ENCODE peak calls at places on chromosomes 12 and 14, in six cellular contexts. One of them, this sample, is unnamed.

GRCh38 chr12:68109001-68109400 is 50.5 kb downstream of the IFNG start:
- DNase-seq in natural killer cell: no peak
- DNase-seq in fibroblast of the aortic adventitia: no peak
- DNase-seq in colonic mucosa: no peak
- DNase-seq in Panc1: no peak
- DNase-seq in fibroblast of mammary gland: no peak
- DNase-seq in this sample: no peak

GRCh38 chr12:2641209-2641608 is 153.6 kb upstream of the FKBP4 start:
- DNase-seq in natural killer cell: no peak
- DNase-seq in fibroblast of the aortic adventitia: peak
- DNase-seq in colonic mucosa: no peak
- DNase-seq in Panc1: no peak
- DNase-seq in fibroblast of mammary gland: peak
- DNase-seq in this sample: no peak

GRCh38 chr12:13976028-13976584 is 5.3 kb downstream of the GRIN2B start:
- DNase-seq in natural killer cell: no peak
- DNase-seq in fibroblast of the aortic adventitia: no peak
- DNase-seq in colonic mucosa: no peak
- DNase-seq in Panc1: no peak
- DNase-seq in fibroblast of mammary gland: no peak
- DNase-seq in this sample: no peak

GRCh38 chr12:41055875-41056577 is 132.1 kb upstream of the PDZRN4 start:
- DNase-seq in natural killer cell: no peak
- DNase-seq in fibroblast of the aortic adventitia: no peak
- DNase-seq in colonic mucosa: no peak
- DNase-seq in Panc1: no peak
- DNase-seq in fibroblast of mammary gland: peak
- DNase-seq in this sample: no peak

GRCh38 chr14:32202468-32202865 is 602 bp downstream of the RNU6-8 start:
- DNase-seq in natural killer cell: no peak
- DNase-seq in fibroblast of the aortic adventitia: no peak
- DNase-seq in colonic mucosa: no peak
- DNase-seq in Panc1: peak
- DNase-seq in fibroblast of mammary gland: peak
- DNase-seq in this sample: no peak

GRCh38 chr12:115455268-115455681 is 771.3 kb upstream of the TBX3 start:
- DNase-seq in natural killer cell: no peak
- DNase-seq in fibroblast of the aortic adventitia: no peak
- DNase-seq in colonic mucosa: no peak
- DNase-seq in Panc1: no peak
- DNase-seq in fibroblast of mammary gland: no peak
- DNase-seq in this sample: no peak

GRCh38 chr12:77830952-77831351 is 258 bp downstream of the NAV3 start:
- DNase-seq in natural killer cell: no peak
- DNase-seq in fibroblast of the aortic adventitia: no peak
- DNase-seq in colonic mucosa: no peak
- DNase-seq in Panc1: no peak
- DNase-seq in fibroblast of mammary gland: no peak
- DNase-seq in this sample: no peak

GRCh38 chr14:99209409-99209808 is 62.6 kb downstream of the BCL11B start:
- DNase-seq in natural killer cell: no peak
- DNase-seq in fibroblast of the aortic adventitia: no peak
- DNase-seq in colonic mucosa: no peak
- DNase-seq in Panc1: no peak
- DNase-seq in fibroblast of mammary gland: no peak
- DNase-seq in this sample: no peak

GRCh38 chr12:94795520-94795919 is 145.2 kb upstream of the TMCC3 start:
- DNase-seq in natural killer cell: no peak
- DNase-seq in fibroblast of the aortic adventitia: peak
- DNase-seq in colonic mucosa: no peak
- DNase-seq in Panc1: no peak
- DNase-seq in fibroblast of mammary gland: peak
- DNase-seq in this sample: no peak

GRCh38 chr12:47970843-47971242 is 7.4 kb downstream of the TMEM106C start:
- DNase-seq in natural killer cell: no peak
- DNase-seq in fibroblast of the aortic adventitia: no peak
- DNase-seq in colonic mucosa: no peak
- DNase-seq in Panc1: no peak
- DNase-seq in fibroblast of mammary gland: no peak
- DNase-seq in this sample: no peak

GRCh38 chr14:68926236-68926635 is 52.9 kb downstream of the ACTN1 start:
- DNase-seq in natural killer cell: no peak
- DNase-seq in fibroblast of the aortic adventitia: no peak
- DNase-seq in colonic mucosa: no peak
- DNase-seq in Panc1: no peak
- DNase-seq in fibroblast of mammary gland: no peak
- DNase-seq in this sample: no peak

GRCh38 chr12:93571360-93571853 is 1.1 kb upstream of the SOCS2 start:
- DNase-seq in natural killer cell: peak
- DNase-seq in fibroblast of the aortic adventitia: peak
- DNase-seq in colonic mucosa: peak
- DNase-seq in Panc1: no peak
- DNase-seq in fibroblast of mammary gland: peak
- DNase-seq in this sample: peak

GRCh38 chr12:2284321-2284813 is 231.6 kb downstream of the CACNA1C start:
- DNase-seq in natural killer cell: no peak
- DNase-seq in fibroblast of the aortic adventitia: peak
- DNase-seq in colonic mucosa: no peak
- DNase-seq in Panc1: no peak
- DNase-seq in fibroblast of mammary gland: peak
- DNase-seq in this sample: no peak

GRCh38 chr14:35114036-35114435 is 7.8 kb downstream of the PPP2R3C start:
- DNase-seq in natural killer cell: no peak
- DNase-seq in fibroblast of the aortic adventitia: no peak
- DNase-seq in colonic mucosa: no peak
- DNase-seq in Panc1: no peak
- DNase-seq in fibroblast of mammary gland: no peak
- DNase-seq in this sample: no peak

GRCh38 chr12:39357046-39357445 is 85.9 kb downstream of the KIF21A start:
- DNase-seq in natural killer cell: no peak
- DNase-seq in fibroblast of the aortic adventitia: no peak
- DNase-seq in colonic mucosa: no peak
- DNase-seq in Panc1: no peak
- DNase-seq in fibroblast of mammary gland: no peak
- DNase-seq in this sample: no peak

GRCh38 chr12:102093319-102093718 is 26.6 kb downstream of the NUP37 start:
- DNase-seq in natural killer cell: no peak
- DNase-seq in fibroblast of the aortic adventitia: peak
- DNase-seq in colonic mucosa: no peak
- DNase-seq in Panc1: no peak
- DNase-seq in fibroblast of mammary gland: peak
- DNase-seq in this sample: no peak

GRCh38 chr12:64674367-64674922 is 64.2 kb downstream of the RASSF3 start:
- DNase-seq in natural killer cell: no peak
- DNase-seq in fibroblast of the aortic adventitia: no peak
- DNase-seq in colonic mucosa: no peak
- DNase-seq in Panc1: no peak
- DNase-seq in fibroblast of mammary gland: no peak
- DNase-seq in this sample: no peak

GRCh38 chr14:98077176-98077575 is 1194.8 kb downstream of the BCL11B start:
- DNase-seq in natural killer cell: no peak
- DNase-seq in fibroblast of the aortic adventitia: no peak
- DNase-seq in colonic mucosa: no peak
- DNase-seq in Panc1: no peak
- DNase-seq in fibroblast of mammary gland: no peak
- DNase-seq in this sample: no peak

GRCh38 chr14:92198804-92199203 is 77.0 kb downstream of the CPSF2 start:
- DNase-seq in natural killer cell: no peak
- DNase-seq in fibroblast of the aortic adventitia: no peak
- DNase-seq in colonic mucosa: no peak
- DNase-seq in Panc1: no peak
- DNase-seq in fibroblast of mammary gland: no peak
- DNase-seq in this sample: no peak

GRCh38 chr14:92203116-92203515 is 81.3 kb downstream of the CPSF2 start:
- DNase-seq in natural killer cell: no peak
- DNase-seq in fibroblast of the aortic adventitia: no peak
- DNase-seq in colonic mucosa: no peak
- DNase-seq in Panc1: no peak
- DNase-seq in fibroblast of mammary gland: no peak
- DNase-seq in this sample: no peak

GRCh38 chr14:92204792-92205191 is 83.0 kb downstream of the CPSF2 start:
- DNase-seq in natural killer cell: no peak
- DNase-seq in fibroblast of the aortic adventitia: no peak
- DNase-seq in colonic mucosa: no peak
- DNase-seq in Panc1: no peak
- DNase-seq in fibroblast of mammary gland: no peak
- DNase-seq in this sample: no peak

DNA sequence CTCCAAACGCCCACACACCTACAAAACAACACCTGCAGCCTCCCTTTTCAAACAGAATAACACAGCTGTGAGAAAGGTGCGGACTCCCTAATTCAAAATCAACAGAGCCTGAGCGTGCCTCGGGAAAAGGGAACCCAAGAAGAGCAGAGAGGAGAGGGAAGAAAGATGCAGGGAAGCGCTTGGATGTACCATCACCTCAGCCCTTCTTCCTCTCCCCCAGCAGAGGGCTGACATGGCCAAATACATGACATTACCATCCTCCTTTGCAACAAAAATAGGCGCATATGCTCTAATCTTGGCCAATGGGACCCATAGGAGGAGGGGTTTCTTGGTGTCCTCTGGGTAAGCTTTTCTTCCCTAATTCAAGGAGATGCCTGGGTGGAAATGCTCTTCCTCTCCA is 78.0 kb downstream of the CPSF2 start:
- DNase-seq in natural killer cell: no peak
- DNase-seq in fibroblast of the aortic adventitia: no peak
- DNase-seq in colonic mucosa: no peak
- DNase-seq in Panc1: no peak
- DNase-seq in fibroblast of mammary gland: no peak
- DNase-seq in this sample: no peak
- TF ChIP-seq CTCF in natural killer cell: no peak
- TF ChIP-seq CTCF in fibroblast of the aortic adventitia: no peak
- TF ChIP-seq CTCF in colonic mucosa: no peak
- TF ChIP-seq CTCF in Panc1: no peak
- TF ChIP-seq CTCF in fibroblast of mammary gland: no peak
- TF ChIP-seq CTCF in this sample: peak

GRCh38 chr12:108097160-108097911 is 31.8 kb upstream of the WSCD2 start:
- DNase-seq in natural killer cell: no peak
- DNase-seq in fibroblast of the aortic adventitia: no peak
- DNase-seq in colonic mucosa: no peak
- DNase-seq in Panc1: no peak
- DNase-seq in fibroblast of mammary gland: no peak
- DNase-seq in this sample: no peak

GRCh38 chr12:108098374-108098773 is 30.7 kb upstream of the WSCD2 start:
- DNase-seq in natural killer cell: no peak
- DNase-seq in fibroblast of the aortic adventitia: no peak
- DNase-seq in colonic mucosa: no peak
- DNase-seq in Panc1: no peak
- DNase-seq in fibroblast of mammary gland: no peak
- DNase-seq in this sample: no peak

GRCh38 chr12:108101605-108102175 is 27.4 kb upstream of the WSCD2 start:
- DNase-seq in natural killer cell: no peak
- DNase-seq in fibroblast of the aortic adventitia: no peak
- DNase-seq in colonic mucosa: no peak
- DNase-seq in Panc1: no peak
- DNase-seq in fibroblast of mammary gland: no peak
- DNase-seq in this sample: no peak

GRCh38 chr12:108099778-108100177 is 29.3 kb upstream of the WSCD2 start:
- DNase-seq in natural killer cell: no peak
- DNase-seq in fibroblast of the aortic adventitia: no peak
- DNase-seq in colonic mucosa: no peak
- DNase-seq in Panc1: no peak
- DNase-seq in fibroblast of mammary gland: no peak
- DNase-seq in this sample: no peak

GRCh38 chr12:108099085-108099484 is 30.0 kb upstream of the WSCD2 start:
- DNase-seq in natural killer cell: no peak
- DNase-seq in fibroblast of the aortic adventitia: no peak
- DNase-seq in colonic mucosa: no peak
- DNase-seq in Panc1: no peak
- DNase-seq in fibroblast of mammary gland: no peak
- DNase-seq in this sample: no peak
- TF ChIP-seq CTCF in natural killer cell: peak
- TF ChIP-seq CTCF in fibroblast of the aortic adventitia: no peak
- TF ChIP-seq CTCF in colonic mucosa: no peak
- TF ChIP-seq CTCF in Panc1: peak
- TF ChIP-seq CTCF in fibroblast of mammary gland: no peak
- TF ChIP-seq CTCF in this sample: peak

GRCh38 chr14:31047503-31047902 is 21.3 kb upstream of the STRN3 start:
- DNase-seq in natural killer cell: no peak
- DNase-seq in fibroblast of the aortic adventitia: no peak
- DNase-seq in colonic mucosa: no peak
- DNase-seq in Panc1: no peak
- DNase-seq in fibroblast of mammary gland: no peak
- DNase-seq in this sample: no peak
- TF ChIP-seq CTCF in natural killer cell: no peak
- TF ChIP-seq CTCF in fibroblast of the aortic adventitia: no peak
- TF ChIP-seq CTCF in colonic mucosa: no peak
- TF ChIP-seq CTCF in Panc1: no peak
- TF ChIP-seq CTCF in fibroblast of mammary gland: no peak
- TF ChIP-seq CTCF in this sample: no peak

GRCh38 chr14:105299654-105300541 is 903 bp downstream of the BRF1 start:
- DNase-seq in natural killer cell: peak
- DNase-seq in fibroblast of the aortic adventitia: no peak
- DNase-seq in colonic mucosa: peak
- DNase-seq in Panc1: no peak
- DNase-seq in fibroblast of mammary gland: no peak
- DNase-seq in this sample: no peak
- TF ChIP-seq CTCF in natural killer cell: no peak
- TF ChIP-seq CTCF in fibroblast of the aortic adventitia: no peak
- TF ChIP-seq CTCF in colonic mucosa: no peak
- TF ChIP-seq CTCF in Panc1: no peak
- TF ChIP-seq CTCF in fibroblast of mammary gland: no peak
- TF ChIP-seq CTCF in this sample: no peak

GRCh38 chr12:57737467-57738141 is 938 bp downstream of the AGAP2 start:
- DNase-seq in natural killer cell: no peak
- DNase-seq in fibroblast of the aortic adventitia: no peak
- DNase-seq in colonic mucosa: no peak
- DNase-seq in Panc1: no peak
- DNase-seq in fibroblast of mammary gland: no peak
- DNase-seq in this sample: no peak
- TF ChIP-seq CTCF in natural killer cell: no peak
- TF ChIP-seq CTCF in fibroblast of the aortic adventitia: peak
- TF ChIP-seq CTCF in colonic mucosa: no peak
- TF ChIP-seq CTCF in Panc1: peak
- TF ChIP-seq CTCF in fibroblast of mammary gland: no peak
- TF ChIP-seq CTCF in this sample: peak

GRCh38 chr12:6276936-6277615 is 33.4 kb upstream of the PLEKHG6 start:
- DNase-seq in natural killer cell: no peak
- DNase-seq in fibroblast of the aortic adventitia: no peak
- DNase-seq in colonic mucosa: peak
- DNase-seq in Panc1: no peak
- DNase-seq in fibroblast of mammary gland: no peak
- DNase-seq in this sample: no peak
- TF ChIP-seq CTCF in natural killer cell: no peak
- TF ChIP-seq CTCF in fibroblast of the aortic adventitia: peak
- TF ChIP-seq CTCF in colonic mucosa: peak
- TF ChIP-seq CTCF in Panc1: no peak
- TF ChIP-seq CTCF in fibroblast of mammary gland: no peak
- TF ChIP-seq CTCF in this sample: peak